ENCODE peak calls at places on chromosomes 5 and 9, in eight cellular contexts. O is neuronal stem cell; V is CD4-positive, alpha-beta memory T cell; C is thyroid gland; B is tibial artery; A is heart left ventricle; U is CD8-positive, alpha-beta T cell; H is upper lobe of left lung. Z is an unnamed sample. For H3K4me1, the result is how much of the 10 kb centered on the place peaks cover.

GRCh38 chr9:33435821-33436277 is 11.5 kb downstream of the AQP3 start:
- DNase-seq in O (no peak), V (no peak), C (no peak), B (no peak), A (no peak), U (no peak), H (no peak), Z (no peak)

GRCh38 chr9:82353631-82354030 is 365.1 kb downstream of the SPATA31D1 start:
- DNase-seq in O (no peak), V (no peak), C (no peak), B (no peak), A (no peak), U (no peak), H (no peak), Z (no peak)

GRCh38 chr5:172420215-172420934 is 34.0 kb downstream of the SH3PXD2B start:
- DNase-seq in O (no peak), V (peak), C (peak), B (peak), A (peak), U (no peak), H (peak), Z (peak)

GRCh38 chr5:76716456-76717157 is 681 bp downstream of the F2R start:
- DNase-seq in O (peak), V (peak), C (no peak), B (peak), A (peak), U (no peak), H (no peak), Z (no peak)

GRCh38 chr9:31394040-31394473 is 990.4 kb upstream of the ACO1 start:
- DNase-seq in O (no peak), V (no peak), C (no peak), B (no peak), A (no peak), U (no peak), H (no peak), Z (no peak)

GRCh38 chr5:57216714-57217113 is 42.9 kb downstream of the GPBP1 start:
- DNase-seq in O (no peak), V (no peak), C (no peak), B (no peak), A (no peak), U (no peak), H (no peak), Z (no peak)

GRCh38 chr5:36640949-36641348 is 34.5 kb downstream of the SLC1A3 start:
- DNase-seq in O (no peak), V (no peak), C (no peak), B (no peak), A (no peak), U (no peak), H (no peak), Z (no peak)

GRCh38 chr5:77960863-77961396 is 184.8 kb upstream of the TBCA start:
- DNase-seq in O (no peak), V (peak), C (no peak), B (no peak), A (no peak), U (no peak), H (no peak), Z (no peak)

GRCh38 chr9:105173306-105173705 is 71.1 kb upstream of the SLC44A1 start:
- DNase-seq in O (no peak), V (no peak), C (no peak), B (no peak), A (no peak), U (no peak), H (no peak), Z (no peak)

GRCh38 chr5:139118804-139119203 is 79.4 kb downstream of the SIL1 start:
- DNase-seq in O (no peak), V (no peak), C (no peak), B (no peak), A (no peak), U (no peak), H (no peak), Z (no peak)

GRCh38 chr5:43007911-43008368 is 32.2 kb downstream of the ANXA2R start:
- DNase-seq in O (no peak), V (peak), C (no peak), B (peak), A (peak), U (peak), H (peak), Z (peak)

GRCh38 chr5:82351754-82352145 is 73.6 kb upstream of the RPS23 start:
- DNase-seq in O (peak), V (peak), C (no peak), B (no peak), A (no peak), U (no peak), H (no peak), Z (peak)

GRCh38 chr5:17182966-17183365 is 34.5 kb upstream of the BASP1 start:
- DNase-seq in O (no peak), V (no peak), C (no peak), B (no peak), A (no peak), U (no peak), H (no peak), Z (no peak)

GRCh38 chr9:81202292-81202691 is 487.1 kb downstream of the TLE1 start:
- DNase-seq in O (no peak), V (no peak), C (no peak), B (no peak), A (no peak), U (no peak), H (no peak), Z (no peak)

GRCh38 chr9:117746263-117746662 is 42.1 kb downstream of the TLR4 start:
- DNase-seq in O (no peak), V (no peak), C (no peak), B (no peak), A (no peak), U (no peak), H (no peak), Z (no peak)

GRCh38 chr5:10674096-10674495 is 86.9 kb downstream of the DAP start:
- DNase-seq in O (no peak), V (no peak), C (no peak), B (no peak), A (no peak), U (no peak), H (no peak), Z (no peak)

GRCh38 chr9:127903557-127904475 is 4.4 kb upstream of the ST6GALNAC6 start:
- DNase-seq in O (no peak), V (peak), C (peak), B (peak), A (peak), U (peak), H (peak), Z (peak)

GRCh38 chr5:151274666-151275065 is 21.7 kb downstream of the GM2A start:
- DNase-seq in O (no peak), V (no peak), C (no peak), B (no peak), A (no peak), U (no peak), H (peak), Z (no peak)

GRCh38 chr5:9094582-9094981 is 451.3 kb downstream of the SEMA5A start:
- DNase-seq in O (no peak), V (no peak), C (no peak), B (no peak), A (no peak), U (no peak), H (no peak), Z (no peak)

GRCh38 chr9:6930827-6931226 is 173.1 kb downstream of the KDM4C start:
- DNase-seq in O (no peak), V (no peak), C (no peak), B (no peak), A (no peak), U (no peak), H (no peak), Z (no peak)

GRCh38 chr9:94586316-94586715 is 7.3 kb downstream of the FBP2 start:
- DNase-seq in O (no peak), V (no peak), C (no peak), B (no peak), A (no peak), U (no peak), H (no peak), Z (no peak)

GRCh38 chr5:131005963-131006684 is 158.9 kb downstream of the HINT1 start:
- DNase-seq in O (no peak), V (no peak), C (no peak), B (no peak), A (no peak), U (no peak), H (no peak), Z (no peak)

GRCh38 chr9:33908114-33908513 is 91.2 kb downstream of the UBE2R2 start:
- DNase-seq in O (no peak), V (no peak), C (no peak), B (no peak), A (no peak), U (no peak), H (no peak), Z (no peak)

GRCh38 chr9:134366223-134367031 is 40.2 kb downstream of the RXRA start:
- DNase-seq in O (no peak), V (no peak), C (peak), B (peak), A (peak), U (no peak), H (peak), Z (no peak)
- H3K4me3 ChIP-seq in O (no peak), V (no peak), C (no peak), B (peak), A (peak), U (no peak), H (no peak), Z (no peak)

DNA sequence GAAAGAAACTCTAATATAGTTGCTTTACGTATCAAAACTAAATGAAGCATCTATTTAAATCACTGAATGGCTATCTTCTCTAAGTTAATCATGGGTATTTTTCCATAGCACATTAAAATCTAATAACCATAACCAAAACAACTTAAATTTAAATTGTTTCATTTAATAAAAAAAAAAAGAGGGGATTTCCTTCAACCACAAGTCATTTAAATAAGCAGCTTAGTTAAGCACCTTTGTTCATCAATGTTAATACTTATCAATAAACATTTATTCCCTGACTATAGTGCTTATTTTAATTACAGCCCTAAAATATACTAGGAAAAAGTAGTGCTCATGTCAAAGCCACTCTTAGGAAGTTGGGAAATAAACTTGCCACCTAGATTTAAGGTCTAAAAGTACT is 30.3 kb downstream of the ZNF608 start:
- DNase-seq in O (no peak), V (no peak), C (no peak), B (no peak), A (no peak), U (no peak), H (no peak), Z (no peak)
- H3K4me1 ChIP-seq in O (under half), V (under half), C (under half), B (under half), A (under half), U (under half), H (under half), Z (under half)

GRCh38 chr9:122371851-122372250 is 1.0 kb downstream of the PTGS1 start:
- DNase-seq in O (no peak), V (no peak), C (no peak), B (no peak), A (no peak), U (no peak), H (no peak), Z (no peak)
- H3K4me3 ChIP-seq in O (no peak), V (no peak), C (no peak), B (peak), A (peak), U (no peak), H (peak), Z (no peak)

GRCh38 chr9:137123459-137123819 is 8.9 kb upstream of the DPP7 start:
- DNase-seq in O (no peak), V (no peak), C (no peak), B (no peak), A (no peak), U (no peak), H (no peak), Z (no peak)
- H3K4me1 ChIP-seq in O (under half), V (under half), C (under half), B (under half), A (under half), U (under half), H (under half), Z (under half)

GRCh38 chr5:150148408-150148927 is 7.2 kb downstream of the PDGFRB start:
- DNase-seq in O (no peak), V (no peak), C (no peak), B (no peak), A (no peak), U (no peak), H (no peak), Z (no peak)

GRCh38 chr5:150149618-150150017 is 6.0 kb downstream of the PDGFRB start:
- DNase-seq in O (no peak), V (no peak), C (no peak), B (no peak), A (no peak), U (no peak), H (no peak), Z (no peak)

GRCh38 chr5:150146862-150147579 is 8.6 kb downstream of the PDGFRB start:
- DNase-seq in O (no peak), V (no peak), C (no peak), B (no peak), A (no peak), U (no peak), H (no peak), Z (no peak)

GRCh38 chr5:150146235-150146634 is 9.4 kb downstream of the PDGFRB start:
- DNase-seq in O (no peak), V (no peak), C (no peak), B (no peak), A (no peak), U (no peak), H (no peak), Z (no peak)

GRCh38 chr5:150147580-150148407 is 7.9 kb downstream of the PDGFRB start:
- DNase-seq in O (no peak), V (no peak), C (no peak), B (peak), A (no peak), U (no peak), H (no peak), Z (no peak)
- H3K4me3 ChIP-seq in O (no peak), V (no peak), C (no peak), B (peak), A (peak), U (no peak), H (no peak), Z (no peak)

GRCh38 chr9:110129460-110129859 is 78.5 kb downstream of the C9orf152 start:
- DNase-seq in O (no peak), V (no peak), C (no peak), B (no peak), A (no peak), U (no peak), H (no peak), Z (no peak)
- H3K4me1 ChIP-seq in O (half or more), V (under half), C (half or more), B (half or more), A (half or more), U (under half), H (half or more), Z (under half)

GRCh38 chr9:136347472-136348256 is 15.9 kb downstream of the DNLZ start:
- DNase-seq in O (no peak), V (no peak), C (no peak), B (no peak), A (no peak), U (no peak), H (no peak), Z (no peak)

GRCh38 chr9:136344544-136345280 is 17.4 kb downstream of the GPSM1 start:
- DNase-seq in O (no peak), V (no peak), C (no peak), B (no peak), A (no peak), U (no peak), H (no peak), Z (no peak)

GRCh38 chr9:136345281-136346156 is 18.0 kb downstream of the DNLZ start:
- DNase-seq in O (no peak), V (no peak), C (peak), B (peak), A (peak), U (no peak), H (peak), Z (no peak)

GRCh38 chr9:136346927-136347465 is 16.5 kb downstream of the DNLZ start:
- DNase-seq in O (no peak), V (no peak), C (no peak), B (no peak), A (no peak), U (no peak), H (no peak), Z (no peak)

DNA sequence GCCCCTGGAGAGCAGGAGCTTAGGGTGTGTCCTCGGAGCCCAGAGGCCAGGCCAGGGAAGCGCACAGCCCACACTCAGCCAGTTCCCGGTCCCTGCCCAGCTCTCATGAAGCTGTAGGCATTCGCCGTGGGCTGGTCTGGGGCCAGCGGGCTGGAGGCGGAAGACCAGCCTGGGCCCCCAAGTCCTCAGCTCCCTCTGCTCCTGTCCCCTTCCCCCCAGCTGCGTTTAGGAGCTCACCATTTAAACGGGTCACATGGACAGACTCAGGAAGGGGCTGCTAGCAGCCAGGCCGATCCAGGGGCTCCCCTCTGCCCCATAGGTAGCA is 17.4 kb downstream of the DNLZ start:
- DNase-seq in O (no peak), V (no peak), C (no peak), B (no peak), A (no peak), U (no peak), H (no peak), Z (no peak)
- H3K4me3 ChIP-seq in O (no peak), V (no peak), C (no peak), B (peak), A (peak), U (no peak), H (peak), Z (no peak)

DNA sequence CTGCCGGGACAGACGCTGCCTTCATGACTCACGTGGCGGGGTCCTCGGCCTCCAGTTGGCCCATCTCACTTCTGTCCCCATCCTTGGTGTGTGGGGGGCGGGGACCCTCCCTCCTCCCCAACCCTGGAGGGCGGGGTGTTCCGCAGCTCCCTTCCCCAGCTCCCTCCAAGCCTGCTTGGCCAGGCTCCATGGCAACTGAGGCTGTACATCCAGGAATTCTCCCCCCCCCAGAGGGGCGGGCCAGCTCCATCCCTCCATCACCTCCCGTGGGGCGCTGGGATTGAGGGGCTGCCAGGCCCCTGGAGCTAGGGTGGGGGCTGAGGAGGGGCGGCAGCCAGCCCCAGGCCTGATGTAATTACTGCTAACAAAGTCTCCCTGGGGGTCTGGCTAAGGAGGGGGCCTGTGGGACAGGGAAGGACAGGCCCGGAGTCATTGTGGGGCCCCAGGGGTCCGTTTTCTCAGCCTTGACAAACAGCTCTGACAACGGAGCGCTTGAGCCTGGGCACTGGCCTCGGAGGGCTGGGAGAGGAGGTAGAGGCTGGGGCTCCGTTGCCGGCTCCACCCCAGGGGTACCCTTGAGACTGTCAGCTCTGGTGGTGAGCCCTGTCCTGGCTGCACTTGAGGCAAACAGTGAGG is 8.0 kb downstream of the DIPK1B start:
- DNase-seq in O (peak), V (no peak), C (no peak), B (no peak), A (no peak), U (no peak), H (no peak), Z (no peak)
- H3K4me1 ChIP-seq in O (under half), V (under half), C (under half), B (under half), A (half or more), U (under half), H (half or more), Z (under half)

GRCh38 chr9:92966518-92966800 is 19.1 kb downstream of the FGD3 start:
- DNase-seq in O (no peak), V (no peak), C (no peak), B (no peak), A (no peak), U (no peak), H (no peak), Z (no peak)
- H3K4me3 ChIP-seq in O (no peak), V (peak), C (no peak), B (no peak), A (peak), U (peak), H (peak), Z (peak)

Z was measured in CD4-positive, CD25-positive, alpha-beta regulatory T cell.